ENCODE peak calls at places on chromosomes 1 and 21, in eight cellular contexts. T is stimulated activated CD4-positive, alpha-beta T cell treated with anti-CD3 and anti-CD28 coated beads, Interleukin-15, amount 100 ng/mL, for 24 hours; M is progenitor cell of endocrine pancreas; E is NB4; P is T-helper 9 cell; C is OCI-LY7; N is Daoy; X is pancreas. I is an unnamed sample.

GRCh38 chr1:2199042-2199810 is 4.7 kb upstream of the FAAP20 start:
- DNase-seq in T (peak; percentile 94), M (no peak), E (no peak), P (peak; percentile 63), C (no peak), N (no peak), X (peak; percentile 89), I (peak; percentile 93)

GRCh38 chr1:106646261-106646660 is 410.2 kb upstream of the PRMT6 start:
- DNase-seq in T (no peak), M (no peak), E (no peak), P (no peak), C (no peak), N (no peak), X (no peak), I (no peak)

GRCh38 chr1:86500731-86501130 is 32.0 kb downstream of the CLCA1 start:
- DNase-seq in T (no peak), M (no peak), E (no peak), P (no peak), C (no peak), N (no peak), X (no peak), I (no peak)

GRCh38 chr1:195768936-195769335 is 839.3 kb downstream of the KCNT2 start:
- DNase-seq in T (no peak), M (no peak), E (no peak), P (no peak), C (no peak), N (no peak), X (no peak), I (no peak)

GRCh38 chr21:33541105-33541711 is 709 bp downstream of the GART start:
- DNase-seq in T (peak; percentile 33), M (no peak), E (peak; percentile 58), P (no peak), C (peak; percentile 57), N (peak; percentile 43), X (no peak), I (peak; percentile 41)

GRCh38 chr1:2926447-2927055 is 94.7 kb upstream of the ACTRT2 start:
- DNase-seq in T (no peak), M (no peak), E (no peak), P (no peak), C (no peak), N (no peak), X (no peak), I (no peak)

GRCh38 chr1:201436461-201436860 is 14.9 kb upstream of the TNNI1 start:
- DNase-seq in T (no peak), M (no peak), E (no peak), P (no peak), C (no peak), N (peak; percentile 34), X (no peak), I (no peak)

GRCh38 chr21:32403201-32403701 is 9.3 kb upstream of the EVA1C start:
- DNase-seq in T (peak; percentile 70), M (peak; percentile 33), E (peak; percentile 69), P (peak; percentile 51), C (peak; percentile 70), N (peak; percentile 73), X (peak; percentile 48), I (peak; percentile 91)

GRCh38 chr1:210883821-210884220 is 250.1 kb downstream of the KCNH1 start:
- DNase-seq in T (no peak), M (no peak), E (no peak), P (no peak), C (no peak), N (peak; percentile 63), X (no peak), I (no peak)

GRCh38 chr1:93579891-93580290 is 101.7 kb downstream of the BCAR3 start:
- DNase-seq in T (no peak), M (no peak), E (peak; percentile 4), P (no peak), C (no peak), N (peak; percentile 35), X (no peak), I (peak; percentile 79)

GRCh38 chr21:46114963-46115362 is 17.1 kb downstream of the COL6A2 start:
- DNase-seq in T (no peak), M (peak; percentile 4), E (no peak), P (no peak), C (no peak), N (no peak), X (peak; percentile 10), I (no peak)